ENCODE peak calls at places on chromosomes 7 and 10, in nine cellular contexts. V is HepG2, Y is HCT116, E is A549, T is SK-N-SH, O is Panc1, D is K562, C is GM12878, J is GM23338. Z is an unnamed sample.

GRCh38 chr7:22858640-22859561 is 36.3 kb upstream of the TOMM7 start:
- DNase-seq in V (no peak), Y (peak; percentile 69), E (peak; percentile 61), T (no peak), O (no peak), D (no peak), C (no peak), J (no peak), Z (no peak)

GRCh38 chr10:33723181-33723580 is 388.7 kb upstream of the NRP1 start:
- DNase-seq in V (no peak), Y (no peak), E (no peak), T (no peak), O (no peak), D (no peak), C (no peak), J (no peak), Z (no peak)

GRCh38 chr10:61869276-61869675 is 32.2 kb upstream of the ARID5B start:
- DNase-seq in V (no peak), Y (no peak), E (no peak), T (no peak), O (no peak), D (no peak), C (no peak), J (no peak), Z (no peak)

GRCh38 chr7:77349141-77349540 is 67.0 kb downstream of the GSAP start:
- DNase-seq in V (no peak), Y (no peak), E (no peak), T (no peak), O (no peak), D (no peak), C (no peak), J (no peak), Z (no peak)

GRCh38 chr10:103546401-103546800 is 52.9 kb downstream of the NEURL1 start:
- DNase-seq in V (no peak), Y (no peak), E (no peak), T (peak; percentile 7), O (no peak), D (no peak), C (no peak), J (no peak), Z (no peak)

GRCh38 chr7:136710751-136711150 is 157.7 kb upstream of the CHRM2 start:
- DNase-seq in V (no peak), Y (no peak), E (no peak), T (no peak), O (no peak), D (no peak), C (no peak), J (no peak), Z (no peak)

GRCh38 chr7:101922631-101923275 is 105.3 kb downstream of the CUX1 start:
- DNase-seq in V (no peak), Y (no peak), E (no peak), T (no peak), O (no peak), D (no peak), C (no peak), J (no peak), Z (no peak)

GRCh38 chr7:120799813-120800483 is 58.0 kb downstream of the TSPAN12 start:
- DNase-seq in V (no peak), Y (no peak), E (no peak), T (no peak), O (no peak), D (no peak), C (no peak), J (no peak), Z (no peak)

GRCh38 chr10:97384156-97384555 is 17.0 kb downstream of the RRP12 start:
- DNase-seq in V (no peak), Y (no peak), E (no peak), T (no peak), O (no peak), D (no peak), C (no peak), J (no peak), Z (no peak)

GRCh38 chr10:97390096-97390495 is 11.0 kb downstream of the RRP12 start:
- DNase-seq in V (no peak), Y (no peak), E (no peak), T (no peak), O (no peak), D (no peak), C (no peak), J (no peak), Z (no peak)

GRCh38 chr10:97384641-97385040 is 16.5 kb downstream of the RRP12 start:
- DNase-seq in V (no peak), Y (no peak), E (no peak), T (no peak), O (no peak), D (no peak), C (no peak), J (no peak), Z (no peak)

GRCh38 chr10:97385565-97385964 is 15.6 kb downstream of the RRP12 start:
- DNase-seq in V (no peak), Y (no peak), E (no peak), T (no peak), O (no peak), D (no peak), C (no peak), J (no peak), Z (no peak)

DNA sequence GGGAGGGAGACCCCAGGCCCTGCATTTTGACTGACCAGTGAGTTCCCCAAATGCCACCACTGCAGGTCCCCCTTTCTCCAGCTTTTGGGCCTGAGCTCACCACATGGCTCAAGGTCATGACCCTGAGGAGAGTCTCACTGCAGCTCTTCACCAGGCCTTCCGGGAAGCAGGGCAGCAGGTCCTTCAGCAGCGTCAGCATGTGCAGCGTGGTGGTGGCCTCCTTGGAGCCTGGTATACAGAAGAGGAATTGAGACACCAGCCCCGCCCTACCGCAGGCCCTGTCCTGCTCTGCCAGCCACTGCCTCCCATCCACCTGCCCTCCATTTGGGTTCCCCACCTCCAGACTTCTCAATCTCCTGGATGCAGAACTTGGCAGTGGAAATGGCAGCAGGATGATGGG is 13.0 kb downstream of the RRP12 start:
- DNase-seq in V (no peak), Y (no peak), E (no peak), T (no peak), O (no peak), D (no peak), C (no peak), J (no peak), Z (no peak)
- TF ChIP-seq CTCF in V (no peak), Y (no peak), E (no peak), T (no peak), O (no peak), D (no peak), C (no peak), J (no peak), Z (no peak)

DNA sequence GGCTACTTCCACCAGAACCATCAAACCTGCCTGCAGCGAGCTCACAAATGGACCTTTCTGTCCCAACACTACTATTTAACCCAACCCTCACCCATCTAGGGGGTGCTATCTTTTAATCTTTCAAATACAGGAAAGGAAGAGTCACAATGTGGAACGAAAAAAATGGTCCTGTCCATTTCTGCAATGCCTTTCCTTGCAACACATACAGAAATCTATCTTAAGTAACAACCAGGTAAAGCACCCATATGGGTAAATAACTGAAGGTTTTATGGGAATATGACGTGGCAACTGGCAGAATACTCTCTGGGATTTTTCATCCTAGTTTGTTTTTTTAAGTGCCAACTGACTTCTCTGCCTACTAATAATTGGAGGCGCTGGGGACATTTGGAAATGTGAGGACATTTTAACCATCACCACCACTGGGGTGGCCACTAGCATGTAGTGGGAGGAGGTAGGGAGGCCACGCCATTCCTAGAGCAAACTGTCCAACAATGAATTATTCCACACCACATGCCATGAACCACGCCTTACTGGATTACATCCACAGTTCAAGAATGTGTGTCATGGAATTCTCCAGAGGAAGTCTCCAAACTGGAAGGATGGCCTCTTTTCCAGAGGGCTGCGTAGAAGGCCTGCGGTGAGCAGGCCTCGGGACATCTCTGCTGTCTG is 24.5 kb downstream of the TNS3 start:
- DNase-seq in V (no peak), Y (no peak), E (peak; percentile 86), T (no peak), O (no peak), D (no peak), C (no peak), J (no peak), Z (no peak)
- TF ChIP-seq REST in V (no peak), Y (no peak), E (no peak), T (no peak), O (no peak), D (no peak), C (no peak), J (no peak), Z (no peak)

GRCh38 chr10:76422769-76423168 is 991.3 kb downstream of the LRMDA start:
- DNase-seq in V (no peak), Y (no peak), E (no peak), T (no peak), O (no peak), D (no peak), C (no peak), J (no peak), Z (no peak)
- TF ChIP-seq CTCF in V (no peak), Y (no peak), E (no peak), T (no peak), O (no peak), D (no peak), C (no peak), J (no peak), Z (no peak)

GRCh38 chr10:97025613-97026242 is 160.0 kb downstream of the SLIT1 start:
- DNase-seq in V (peak; percentile 50), Y (peak; percentile 47), E (peak; percentile 75), T (peak; percentile 70), O (no peak), D (peak; percentile 55), C (peak; percentile 31), J (peak; percentile 89), Z (peak; percentile 62)
- TF ChIP-seq REST in V (no peak), Y (no peak), E (no peak), T (no peak), O (no peak), D (no peak), C (no peak), J (no peak), Z (no peak)

DNA sequence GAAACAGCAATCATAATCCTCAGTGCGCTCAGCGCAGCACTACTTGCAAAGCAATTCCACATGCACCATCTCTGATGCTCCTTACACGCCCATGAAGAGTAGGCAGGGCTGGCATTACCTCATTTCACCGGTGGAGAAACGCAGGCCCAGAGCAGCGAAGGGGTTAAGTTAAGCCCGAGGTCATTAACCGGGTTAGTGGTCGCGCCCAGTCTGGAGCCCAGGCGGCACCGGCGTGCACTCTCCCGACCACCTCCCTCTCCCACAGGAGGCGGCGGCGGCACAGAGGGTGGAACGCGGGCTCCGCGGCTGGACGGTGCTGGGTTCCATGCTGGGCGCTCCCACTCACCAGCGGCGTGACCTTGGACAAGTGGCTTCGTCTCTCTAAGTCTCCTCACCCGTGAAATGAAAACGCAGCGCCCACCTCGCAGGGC is 503 bp downstream of the FASTK start:
- DNase-seq in V (no peak), Y (no peak), E (peak; percentile 45), T (peak; percentile 77), O (no peak), D (peak; percentile 65), C (no peak), J (no peak), Z (no peak)
- TF ChIP-seq CTCF in V (no peak), Y (no peak), E (no peak), T (peak; percentile 6), O (no peak), D (no peak), C (no peak), J (no peak), Z (no peak)

Z was measured in HL-60.